ENCODE peak calls at places on chromosomes 1 and 21, in four cellular contexts. P, F, H and W are unnamed samples.

GRCh38 chr1:21307663-21308062 is 17.4 kb upstream of the ECE1 start:
- DNase-seq in P (no peak), F (no peak), H (no peak), W (no peak)

GRCh38 chr1:86018311-86018923 is 138.2 kb downstream of the COL24A1 start:
- DNase-seq in P (no peak), F (peak), H (no peak), W (no peak)

GRCh38 chr1:36324322-36324802 is 917 bp upstream of the EVA1B start:
- DNase-seq in P (no peak), F (no peak), H (no peak), W (no peak)

GRCh38 chr1:203075249-203076030 is 10.4 kb downstream of the MYOG start:
- DNase-seq in P (no peak), F (no peak), H (no peak), W (no peak)

GRCh38 chr1:84146375-84147032 is 2.4 kb downstream of the PRKACB start:
- DNase-seq in P (no peak), F (peak), H (peak), W (peak)

GRCh38 chr21:37447288-37447936 is 80.8 kb downstream of the DYRK1A start:
- DNase-seq in P (no peak), F (no peak), H (no peak), W (no peak)

GRCh38 chr1:182237329-182237728 is 154.3 kb downstream of the GLUL start:
- DNase-seq in P (no peak), F (no peak), H (no peak), W (no peak)

GRCh38 chr1:31924839-31925238 is 13.3 kb downstream of the PTP4A2 start:
- DNase-seq in P (no peak), F (no peak), H (no peak), W (no peak)

GRCh38 chr1:83505148-83505547 is 493.8 kb downstream of the TTLL7 start:
- DNase-seq in P (no peak), F (no peak), H (no peak), W (no peak)

GRCh38 chr1:212928323-212929281 is 21.7 kb upstream of the VASH2 start:
- DNase-seq in P (no peak), F (no peak), H (peak), W (no peak)

GRCh38 chr1:231217056-231217455 is 24.0 kb upstream of the GNPAT start:
- DNase-seq in P (no peak), F (no peak), H (no peak), W (no peak)

GRCh38 chr1:88935522-88936222 is 44.3 kb upstream of the GTF2B start:
- DNase-seq in P (no peak), F (peak), H (peak), W (no peak)

GRCh38 chr1:225735252-225736149 is 42.1 kb upstream of the SRP9 start:
- DNase-seq in P (peak), F (peak), H (peak), W (peak)

GRCh38 chr1:64483711-64484454 is 14.0 kb downstream of the CACHD1 start:
- DNase-seq in P (no peak), F (no peak), H (no peak), W (no peak)

GRCh38 chr1:111736548-111737215 is 2.5 kb downstream of the INKA2 start:
- DNase-seq in P (peak), F (no peak), H (no peak), W (no peak)

GRCh38 chr21:45157932-45158331 is 83.6 kb downstream of the ADARB1 start:
- DNase-seq in P (no peak), F (no peak), H (no peak), W (no peak)

GRCh38 chr1:165647517-165647916 is 16.5 kb downstream of the MGST3 start:
- DNase-seq in P (no peak), F (no peak), H (no peak), W (no peak)

GRCh38 chr1:83766182-83766825 is 232.6 kb downstream of the TTLL7 start:
- DNase-seq in P (no peak), F (no peak), H (no peak), W (no peak)

GRCh38 chr1:205480349-205481278 is 23.9 kb upstream of the CDK18 start:
- DNase-seq in P (no peak), F (no peak), H (no peak), W (no peak)

GRCh38 chr1:17297991-17298390 is 10.0 kb upstream of the PADI4 start:
- DNase-seq in P (no peak), F (no peak), H (no peak), W (no peak)

GRCh38 chr1:209870151-209870831 is 42.5 kb downstream of the UTP25 start:
- DNase-seq in P (no peak), F (no peak), H (peak), W (no peak)

GRCh38 chr1:93817819-93818569 is 61.0 kb downstream of the DNTTIP2 start:
- DNase-seq in P (no peak), F (no peak), H (no peak), W (no peak)

GRCh38 chr21:38244885-38245869 is 11.6 kb upstream of the KCNJ15 start:
- DNase-seq in P (no peak), F (peak), H (peak), W (peak)

GRCh38 chr1:240169188-240169587 is 77.5 kb downstream of the FMN2 start:
- DNase-seq in P (no peak), F (peak), H (no peak), W (no peak)

GRCh38 chr1:83693409-83694126 is 305.4 kb downstream of the TTLL7 start:
- DNase-seq in P (no peak), F (peak), H (peak), W (no peak)

GRCh38 chr1:30834249-30834648 is 74.3 kb downstream of the SDC3 start:
- DNase-seq in P (no peak), F (no peak), H (no peak), W (no peak)

GRCh38 chr1:59926381-59927243 is at the start of gene CYP2J2:
- DNase-seq in P (peak), F (peak), H (peak), W (no peak)

GRCh38 chr1:234375672-234376071 is 2.4 kb downstream of the COA6 start:
- DNase-seq in P (no peak), F (no peak), H (no peak), W (no peak)

GRCh38 chr1:12771186-12771585 is 2.4 kb upstream of the PRAMEF12 start:
- DNase-seq in P (no peak), F (no peak), H (no peak), W (no peak)

GRCh38 chr1:6635161-6635909 is 10.7 kb downstream of the THAP3 start:
- DNase-seq in P (no peak), F (no peak), H (no peak), W (no peak)

GRCh38 chr1:167502719-167503452 is 15.4 kb downstream of the CD247 start:
- DNase-seq in P (no peak), F (no peak), H (no peak), W (no peak)

GRCh38 chr1:35319988-35320713 is 51.6 kb downstream of the ZMYM4 start:
- DNase-seq in P (no peak), F (peak), H (peak), W (no peak)

GRCh38 chr1:88736633-88737248 is 52.7 kb downstream of the PKN2 start:
- DNase-seq in P (no peak), F (peak), H (peak), W (no peak)

GRCh38 chr1:154420172-154420571 is 15.0 kb downstream of the IL6R start:
- DNase-seq in P (peak), F (peak), H (peak), W (peak)

GRCh38 chr1:54798769-54799641 is 2.1 kb downstream of the TTC22 start:
- DNase-seq in P (peak), F (no peak), H (no peak), W (no peak)

GRCh38 chr1:66281808-66282207 is 252.1 kb upstream of the SGIP1 start:
- DNase-seq in P (no peak), F (no peak), H (no peak), W (no peak)

DNA sequence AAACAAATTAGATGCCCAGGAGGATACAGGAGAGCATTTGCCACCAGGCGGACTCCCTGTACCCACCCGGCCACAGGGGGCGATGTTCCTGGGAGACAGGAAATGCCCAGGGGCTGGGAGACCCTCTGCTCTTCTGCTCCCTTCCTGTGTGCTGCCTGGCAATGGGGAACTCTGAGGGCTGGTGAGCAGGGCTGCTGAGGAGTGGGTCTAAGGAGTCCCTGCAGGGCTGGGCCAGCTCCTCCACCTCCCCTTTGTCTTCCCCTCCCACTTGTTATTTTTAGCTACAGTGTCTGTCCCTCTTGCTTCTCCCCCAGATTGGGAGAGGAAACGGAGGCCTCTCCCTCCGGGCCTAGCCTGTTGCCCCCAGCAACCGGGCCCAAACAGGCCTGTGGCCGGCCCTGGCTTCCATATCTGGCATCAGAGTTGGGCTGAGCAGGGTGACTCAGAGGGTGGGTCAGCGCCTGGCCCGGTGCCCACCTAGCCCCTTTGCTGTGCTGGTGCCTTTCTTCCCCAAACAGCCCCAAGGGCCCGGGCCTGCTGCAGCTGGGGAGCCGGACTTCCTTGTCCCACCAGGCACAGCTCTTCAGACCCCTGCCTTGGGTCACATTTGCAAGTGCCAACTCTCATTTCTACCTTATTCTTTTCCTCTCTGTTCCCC is 11.7 kb downstream of the LMNA start:
- DNase-seq in P (no peak), F (peak), H (peak), W (peak)
- H3K4me3 ChIP-seq in P (no peak), F (peak), H (peak), W (peak)

GRCh38 chr21:31198575-31198974 is 145.5 kb downstream of the TIAM1 start:
- DNase-seq in P (no peak), F (peak), H (peak), W (no peak)

GRCh38 chr21:31204801-31205200 is 139.3 kb downstream of the TIAM1 start:
- DNase-seq in P (no peak), F (no peak), H (no peak), W (no peak)

GRCh38 chr21:31201144-31201543 is 142.9 kb downstream of the TIAM1 start:
- DNase-seq in P (no peak), F (no peak), H (peak), W (no peak)

GRCh38 chr21:31203371-31204054 is 140.5 kb downstream of the TIAM1 start:
- DNase-seq in P (no peak), F (peak), H (peak), W (peak)

DNA sequence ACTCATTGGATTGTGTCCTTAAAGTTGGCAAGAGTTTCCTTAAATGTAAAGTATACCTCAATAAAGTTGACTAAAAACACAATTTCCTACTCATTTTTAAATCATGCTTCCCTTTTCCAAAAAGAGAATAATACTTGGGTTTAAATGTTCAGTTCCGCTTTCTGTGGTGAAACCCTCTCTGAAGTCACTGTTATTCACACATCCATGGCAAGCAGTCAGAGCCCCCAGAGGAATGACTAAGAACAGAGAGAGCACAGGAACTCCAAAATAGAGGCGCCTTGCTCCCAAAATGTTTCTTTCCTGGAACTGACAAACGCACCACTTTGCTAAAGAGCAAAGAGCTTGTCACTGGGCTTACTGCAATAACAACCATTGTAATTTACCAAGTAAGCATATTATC is 142.5 kb downstream of the TIAM1 start:
- DNase-seq in P (no peak), F (peak), H (peak), W (peak)
- H3K4me3 ChIP-seq in P (no peak), F (no peak), H (no peak), W (no peak)

GRCh38 chr1:9224664-9225410 is 9.7 kb upstream of the H6PD start:
- DNase-seq in P (no peak), F (no peak), H (no peak), W (no peak)
- H3K4me3 ChIP-seq in P (no peak), F (no peak), H (no peak), W (no peak)

GRCh38 chr21:14215971-14216621 is at the start of gene RBM11:
- DNase-seq in P (peak), F (peak), H (no peak), W (peak)
- H3K4me3 ChIP-seq in P (peak), F (peak), H (peak), W (peak)

GRCh38 chr1:156045070-156045469 is 8.5 kb downstream of the UBQLN4 start:
- DNase-seq in P (no peak), F (no peak), H (no peak), W (no peak)

GRCh38 chr1:156051011-156051725 is 2.4 kb downstream of the UBQLN4 start:
- DNase-seq in P (no peak), F (no peak), H (no peak), W (no peak)

GRCh38 chr1:156052862-156053769 is 482 bp downstream of the UBQLN4 start:
- DNase-seq in P (no peak), F (peak), H (peak), W (no peak)

GRCh38 chr1:156050376-156050775 is 3.2 kb downstream of the UBQLN4 start:
- DNase-seq in P (peak), F (no peak), H (no peak), W (no peak)

GRCh38 chr1:156048663-156049258 is 4.8 kb downstream of the UBQLN4 start:
- DNase-seq in P (no peak), F (no peak), H (no peak), W (no peak)
- H3K4me3 ChIP-seq in P (no peak), F (no peak), H (no peak), W (no peak)